ENCODE peak calls at places on chromosome 3, in five cellular contexts. One of them, this sample, is unnamed.

GRCh38 chr3:30347679-30348216 is 258.7 kb upstream of the TGFBR2 start:
- DNase-seq in K562: no peak
- DNase-seq in A549: no peak
- DNase-seq in endothelial cell of umbilical vein: peak; percentile 84
- DNase-seq in H1: no peak
- DNase-seq in this sample: peak; percentile 87

GRCh38 chr3:159637895-159638542 is 350.6 kb upstream of the IL12A start:
- DNase-seq in K562: no peak
- DNase-seq in A549: peak; percentile 60
- DNase-seq in endothelial cell of umbilical vein: no peak
- DNase-seq in H1: no peak
- DNase-seq in this sample: no peak

GRCh38 chr3:127953636-127954035 is 38.6 kb downstream of the KBTBD12 start:
- DNase-seq in K562: no peak
- DNase-seq in A549: no peak
- DNase-seq in endothelial cell of umbilical vein: no peak
- DNase-seq in H1: no peak
- DNase-seq in this sample: no peak

GRCh38 chr3:156862338-156862737 is 36.2 kb downstream of the LEKR1 start:
- DNase-seq in K562: no peak
- DNase-seq in A549: no peak
- DNase-seq in endothelial cell of umbilical vein: no peak
- DNase-seq in H1: no peak
- DNase-seq in this sample: no peak

GRCh38 chr3:190381356-190381940 is 6.5 kb upstream of the CLDN16 start:
- DNase-seq in K562: no peak
- DNase-seq in A549: no peak
- DNase-seq in endothelial cell of umbilical vein: no peak
- DNase-seq in H1: no peak
- DNase-seq in this sample: no peak

GRCh38 chr3:187695434-187695833 is 6.9 kb downstream of the RTP2 start:
- DNase-seq in K562: no peak
- DNase-seq in A549: no peak
- DNase-seq in endothelial cell of umbilical vein: no peak
- DNase-seq in H1: no peak
- DNase-seq in this sample: no peak

GRCh38 chr3:99413504-99413903 is 224.9 kb upstream of the COL8A1 start:
- DNase-seq in K562: no peak
- DNase-seq in A549: no peak
- DNase-seq in endothelial cell of umbilical vein: peak; percentile 80
- DNase-seq in H1: no peak
- DNase-seq in this sample: no peak

GRCh38 chr3:33799202-33799551 is 747 bp downstream of the PDCD6IP start:
- DNase-seq in K562: no peak
- DNase-seq in A549: no peak
- DNase-seq in endothelial cell of umbilical vein: no peak
- DNase-seq in H1: no peak
- DNase-seq in this sample: no peak

GRCh38 chr3:150078983-150079739 is 108.5 kb upstream of the PFN2 start:
- DNase-seq in K562: no peak
- DNase-seq in A549: peak; percentile 27
- DNase-seq in endothelial cell of umbilical vein: no peak
- DNase-seq in H1: no peak
- DNase-seq in this sample: no peak

GRCh38 chr3:138442433-138442832 is 8.0 kb downstream of the ESYT3 start:
- DNase-seq in K562: peak; percentile 82
- DNase-seq in A549: peak; percentile 35
- DNase-seq in endothelial cell of umbilical vein: no peak
- DNase-seq in H1: no peak
- DNase-seq in this sample: peak; percentile 59

GRCh38 chr3:134601539-134602439 is 49.0 kb downstream of the KY start:
- DNase-seq in K562: peak; percentile 29
- DNase-seq in A549: no peak
- DNase-seq in endothelial cell of umbilical vein: peak; percentile 36
- DNase-seq in H1: peak; percentile 71
- DNase-seq in this sample: no peak

GRCh38 chr3:45832691-45833090 is 9.2 kb downstream of the LZTFL1 start:
- DNase-seq in K562: no peak
- DNase-seq in A549: peak; percentile 37
- DNase-seq in endothelial cell of umbilical vein: no peak
- DNase-seq in H1: no peak
- DNase-seq in this sample: no peak

GRCh38 chr3:101703169-101703568 is 16.7 kb upstream of the RPL24 start:
- DNase-seq in K562: no peak
- DNase-seq in A549: peak; percentile 49
- DNase-seq in endothelial cell of umbilical vein: no peak
- DNase-seq in H1: no peak
- DNase-seq in this sample: no peak

GRCh38 chr3:30895329-30895728 is 868 bp upstream of the GADL1 start:
- DNase-seq in K562: no peak
- DNase-seq in A549: no peak
- DNase-seq in endothelial cell of umbilical vein: no peak
- DNase-seq in H1: no peak
- DNase-seq in this sample: no peak

GRCh38 chr3:75737831-75738493 is 47.4 kb downstream of the ZNF717 start:
- DNase-seq in K562: no peak
- DNase-seq in A549: peak; percentile 42
- DNase-seq in endothelial cell of umbilical vein: peak; percentile 14
- DNase-seq in H1: no peak
- DNase-seq in this sample: no peak

GRCh38 chr3:156910022-156910421 is 83.9 kb downstream of the LEKR1 start:
- DNase-seq in K562: no peak
- DNase-seq in A549: no peak
- DNase-seq in endothelial cell of umbilical vein: no peak
- DNase-seq in H1: no peak
- DNase-seq in this sample: no peak

GRCh38 chr3:125022186-125022585 is 33.6 kb downstream of the HEG1 start:
- DNase-seq in K562: no peak
- DNase-seq in A549: no peak
- DNase-seq in endothelial cell of umbilical vein: peak; percentile 21
- DNase-seq in H1: no peak
- DNase-seq in this sample: no peak

GRCh38 chr3:172596394-172596706 is 73.1 kb upstream of the TNFSF10 start:
- DNase-seq in K562: no peak
- DNase-seq in A549: no peak
- DNase-seq in endothelial cell of umbilical vein: no peak
- DNase-seq in H1: no peak
- DNase-seq in this sample: no peak

GRCh38 chr3:38031022-38031994 is 1.9 kb upstream of the PLCD1 start:
- DNase-seq in K562: no peak
- DNase-seq in A549: peak; percentile 66
- DNase-seq in endothelial cell of umbilical vein: no peak
- DNase-seq in H1: no peak
- DNase-seq in this sample: no peak

GRCh38 chr3:139774570-139775302 is 97.0 kb upstream of the NMNAT3 start:
- DNase-seq in K562: no peak
- DNase-seq in A549: no peak
- DNase-seq in endothelial cell of umbilical vein: no peak
- DNase-seq in H1: peak; percentile 54
- DNase-seq in this sample: no peak

GRCh38 chr3:115401298-115401697 is 222.0 kb upstream of the GAP43 start:
- DNase-seq in K562: no peak
- DNase-seq in A549: peak; percentile 23
- DNase-seq in endothelial cell of umbilical vein: peak; percentile 61
- DNase-seq in H1: no peak
- DNase-seq in this sample: no peak

GRCh38 chr3:52682016-52682415 is 3.7 kb downstream of the PBRM1 start:
- DNase-seq in K562: peak; percentile 45
- DNase-seq in A549: peak; percentile 49
- DNase-seq in endothelial cell of umbilical vein: peak; percentile 62
- DNase-seq in H1: no peak
- DNase-seq in this sample: peak; percentile 90

GRCh38 chr3:152021951-152022461 is 148.6 kb downstream of the SUCNR1 start:
- DNase-seq in K562: no peak
- DNase-seq in A549: peak; percentile 58
- DNase-seq in endothelial cell of umbilical vein: peak; percentile 88
- DNase-seq in H1: no peak
- DNase-seq in this sample: no peak

GRCh38 chr3:47512416-47513124 is 942 bp downstream of the ELP6 start:
- DNase-seq in K562: peak; percentile 54
- DNase-seq in A549: no peak
- DNase-seq in endothelial cell of umbilical vein: peak; percentile 56
- DNase-seq in H1: no peak
- DNase-seq in this sample: no peak

GRCh38 chr3:39188271-39189149 is 3.9 kb downstream of the XIRP1 start:
- DNase-seq in K562: no peak
- DNase-seq in A549: no peak
- DNase-seq in endothelial cell of umbilical vein: no peak
- DNase-seq in H1: no peak
- DNase-seq in this sample: no peak

GRCh38 chr3:113533534-113533892 is 1.2 kb downstream of the SIDT1 start:
- DNase-seq in K562: no peak
- DNase-seq in A549: no peak
- DNase-seq in endothelial cell of umbilical vein: no peak
- DNase-seq in H1: no peak
- DNase-seq in this sample: no peak

GRCh38 chr3:196207159-196207832 is 3.9 kb downstream of the ZDHHC19 start:
- DNase-seq in K562: peak; percentile 96
- DNase-seq in A549: no peak
- DNase-seq in endothelial cell of umbilical vein: no peak
- DNase-seq in H1: no peak
- DNase-seq in this sample: no peak

GRCh38 chr3:125389282-125389681 is 14.2 kb upstream of the ZNF148 start:
- DNase-seq in K562: no peak
- DNase-seq in A549: no peak
- DNase-seq in endothelial cell of umbilical vein: no peak
- DNase-seq in H1: no peak
- DNase-seq in this sample: no peak

GRCh38 chr3:9125278-9125951 is 124.0 kb downstream of the SRGAP3 start:
- DNase-seq in K562: no peak
- DNase-seq in A549: no peak
- DNase-seq in endothelial cell of umbilical vein: no peak
- DNase-seq in H1: no peak
- DNase-seq in this sample: no peak

GRCh38 chr3:72186485-72186864 is 401.5 kb upstream of the PROK2 start:
- DNase-seq in K562: no peak
- DNase-seq in A549: no peak
- DNase-seq in endothelial cell of umbilical vein: peak; percentile 77
- DNase-seq in H1: no peak
- DNase-seq in this sample: no peak

GRCh38 chr3:63961891-63962290 is 49.7 kb upstream of the SCAANT1 start:
- DNase-seq in K562: peak; percentile 48
- DNase-seq in A549: peak; percentile 58
- DNase-seq in endothelial cell of umbilical vein: peak; percentile 65
- DNase-seq in H1: no peak
- DNase-seq in this sample: peak; percentile 52

GRCh38 chr3:180199396-180199795 is 162.7 kb upstream of the PEX5L start:
- DNase-seq in K562: no peak
- DNase-seq in A549: no peak
- DNase-seq in endothelial cell of umbilical vein: no peak
- DNase-seq in H1: no peak
- DNase-seq in this sample: no peak

GRCh38 chr3:48564022-48564421 is 441 bp upstream of the UCN2 start:
- DNase-seq in K562: no peak
- DNase-seq in A549: peak; percentile 52
- DNase-seq in endothelial cell of umbilical vein: peak; percentile 61
- DNase-seq in H1: no peak
- DNase-seq in this sample: peak; percentile 58

DNA sequence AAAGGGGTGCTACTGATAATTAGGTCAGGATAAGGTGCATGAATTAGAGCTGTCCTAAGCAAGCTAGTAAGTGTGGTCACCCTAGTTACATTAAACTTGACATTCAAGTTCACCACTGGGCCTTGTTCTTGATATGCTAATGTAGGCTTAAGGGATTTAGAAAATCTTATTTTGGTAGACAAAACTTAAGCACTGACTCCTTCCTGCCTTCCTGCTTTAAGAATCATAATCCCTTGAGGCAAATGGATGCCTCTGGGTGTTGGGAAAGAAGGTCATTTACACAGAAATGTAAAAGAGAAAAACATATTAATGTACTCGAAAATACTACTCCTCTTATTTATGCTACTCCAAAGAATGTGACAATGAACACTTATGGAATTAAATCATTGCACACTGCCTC is 317.3 kb downstream of the MAGI1 start:
- DNase-seq in K562: no peak
- DNase-seq in A549: no peak
- DNase-seq in endothelial cell of umbilical vein: no peak
- DNase-seq in H1: no peak
- DNase-seq in this sample: no peak
- H3K4me3 ChIP-seq in K562: no peak overlapping the region
- H3K4me3 ChIP-seq in A549: no peak overlapping the region
- H3K4me3 ChIP-seq in endothelial cell of umbilical vein: no peak overlapping the region
- H3K4me3 ChIP-seq in H1: no peak overlapping the region
- H3K4me3 ChIP-seq in this sample: no peak overlapping the region

GRCh38 chr3:166444336-166444735 is 607.1 kb upstream of the BCHE start:
- DNase-seq in K562: no peak
- DNase-seq in A549: no peak
- DNase-seq in endothelial cell of umbilical vein: no peak
- DNase-seq in H1: no peak
- DNase-seq in this sample: no peak
- H3K4me2 ChIP-seq in K562: no peak overlapping the region
- H3K4me2 ChIP-seq in A549: no peak overlapping the region
- H3K4me2 ChIP-seq in endothelial cell of umbilical vein: no peak overlapping the region
- H3K4me2 ChIP-seq in H1: no peak overlapping the region
- H3K4me2 ChIP-seq in this sample: no peak overlapping the region

GRCh38 chr3:49724586-49724985 is 835 bp upstream of the GMPPB start:
- DNase-seq in K562: no peak
- DNase-seq in A549: no peak
- DNase-seq in endothelial cell of umbilical vein: no peak
- DNase-seq in H1: peak; percentile 50
- DNase-seq in this sample: no peak

GRCh38 chr3:49722896-49723295 is 855 bp downstream of the GMPPB start:
- DNase-seq in K562: no peak
- DNase-seq in A549: no peak
- DNase-seq in endothelial cell of umbilical vein: no peak
- DNase-seq in H1: peak; percentile 41
- DNase-seq in this sample: no peak

GRCh38 chr3:49723631-49724551 is at the start of gene GMPPB:
- DNase-seq in K562: peak; percentile 95
- DNase-seq in A549: peak; percentile 94
- DNase-seq in endothelial cell of umbilical vein: peak; percentile 98
- DNase-seq in H1: peak; percentile 97
- DNase-seq in this sample: peak; percentile 93

GRCh38 chr3:49721861-49722781 is 1.6 kb downstream of the GMPPB start:
- DNase-seq in K562: no peak
- DNase-seq in A549: no peak
- DNase-seq in endothelial cell of umbilical vein: no peak
- DNase-seq in H1: no peak
- DNase-seq in this sample: no peak

GRCh38 chr3:49723301-49723630 is 485 bp downstream of the GMPPB start:
- DNase-seq in K562: peak; percentile 52
- DNase-seq in A549: peak; percentile 48
- DNase-seq in endothelial cell of umbilical vein: no peak
- DNase-seq in H1: no peak
- DNase-seq in this sample: peak; percentile 40
- TF ChIP-seq JUN in K562: no peak
- TF ChIP-seq JUN in A549: no peak
- TF ChIP-seq JUN in endothelial cell of umbilical vein: no peak
- TF ChIP-seq JUN in H1: no peak
- TF ChIP-seq JUN in this sample: no peak

DNA sequence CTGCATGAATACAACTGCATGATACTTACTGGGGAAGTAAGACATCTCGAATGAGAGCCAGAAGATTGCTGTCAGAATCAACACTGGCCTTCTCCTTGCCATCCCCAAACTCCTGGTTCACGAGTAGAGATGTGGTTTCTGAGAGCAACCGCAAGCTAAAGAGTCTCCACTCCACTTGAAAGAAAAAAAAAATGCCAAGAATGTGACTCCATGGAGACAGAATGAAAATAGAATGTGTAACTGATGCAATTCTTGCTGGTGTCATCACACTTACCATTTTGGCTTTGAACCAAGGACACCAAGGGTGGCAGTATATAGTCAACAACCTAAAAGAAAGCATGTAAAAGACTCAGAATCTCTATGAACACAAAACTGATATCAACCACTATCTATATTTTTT is 280.4 kb downstream of the ULK4 start:
- DNase-seq in K562: no peak
- DNase-seq in A549: peak; percentile 64
- DNase-seq in endothelial cell of umbilical vein: no peak
- DNase-seq in H1: no peak
- DNase-seq in this sample: peak; percentile 79
- H3K4me3 ChIP-seq in K562: no peak overlapping the region
- H3K4me3 ChIP-seq in A549: no peak overlapping the region
- H3K4me3 ChIP-seq in endothelial cell of umbilical vein: no peak overlapping the region
- H3K4me3 ChIP-seq in H1: no peak overlapping the region
- H3K4me3 ChIP-seq in this sample: no peak overlapping the region